ENCODE peak calls at places on chromosomes 3 and 15, in four cellular contexts. T, D, M and W are unnamed samples.

GRCh38 chr15:61184431-61184830 is 44.7 kb downstream of the RORA start:
- DNase-seq in M (no peak), T (no peak), D (no peak), W (no peak)

GRCh38 chr3:147298511-147298982 is 107.8 kb downstream of the ZIC4 start:
- DNase-seq in M (no peak), T (no peak), D (peak), W (no peak)

GRCh38 chr15:45862034-45862433 is 227.2 kb downstream of the SQOR start:
- DNase-seq in M (no peak), T (no peak), D (no peak), W (no peak)

GRCh38 chr3:129233538-129233937 is 15.9 kb upstream of the COPG1 start:
- DNase-seq in D (no peak), M (no peak), T (no peak), W (no peak)

GRCh38 chr3:180417241-180417640 is 184.7 kb upstream of the TTC14 start:
- DNase-seq in M (no peak), T (no peak), D (no peak), W (no peak)

GRCh38 chr3:72698154-72698917 is 149.9 kb downstream of the SHQ1 start:
- DNase-seq in M (no peak), D (no peak), T (no peak), W (peak)

GRCh38 chr15:40308844-40309189 is 1.1 kb upstream of the PLCB2 start:
- DNase-seq in D (no peak), T (no peak), M (peak), W (no peak)

GRCh38 chr3:141262306-141262705 is 30.7 kb downstream of the PXYLP1 start:
- DNase-seq in M (no peak), D (no peak), T (no peak), W (no peak)

GRCh38 chr3:18987862-18988447 is 160.4 kb upstream of the KCNH8 start:
- DNase-seq in D (no peak), T (no peak), M (no peak), W (no peak)

GRCh38 chr3:186099178-186099577 is 9.7 kb downstream of the ETV5 start:
- DNase-seq in M (no peak), T (peak), D (no peak), W (no peak)

GRCh38 chr3:185959609-185960517 is 22.0 kb upstream of the TRA2B start:
- DNase-seq in T (no peak), M (peak), D (peak), W (no peak)

GRCh38 chr3:32340039-32340438 is 51.6 kb upstream of the CMTM7 start:
- DNase-seq in D (peak), M (peak), T (peak), W (peak)

GRCh38 chr3:34364345-34364744 is 565.9 kb downstream of the PDCD6IP start:
- DNase-seq in D (no peak), T (no peak), M (no peak), W (no peak)

DNA sequence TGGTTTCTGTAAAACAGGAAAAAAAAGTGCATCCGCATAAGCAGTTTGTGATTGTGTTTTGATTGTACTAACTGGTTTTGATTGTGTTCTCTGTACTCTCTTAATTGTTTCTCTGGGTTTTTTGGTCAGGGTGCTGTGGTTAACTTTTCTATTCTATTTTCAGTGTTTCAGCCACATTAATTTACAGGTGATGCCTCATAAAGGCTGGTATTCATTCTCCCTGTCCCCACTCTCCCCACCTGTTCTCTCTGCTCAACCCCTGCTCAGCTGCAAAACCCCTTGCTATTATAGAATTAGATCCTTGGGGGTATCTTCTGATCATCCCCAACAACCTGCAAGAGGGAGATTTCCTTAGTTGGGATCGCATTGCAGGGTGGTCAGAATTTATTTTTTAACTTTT is 285.4 kb upstream of the AZI2 start:
- DNase-seq in T (no peak), D (no peak), M (no peak), W (no peak)
- TF ChIP-seq FOXJ3 in T (no peak), D (no peak), M (no peak), W (no peak)

DNA sequence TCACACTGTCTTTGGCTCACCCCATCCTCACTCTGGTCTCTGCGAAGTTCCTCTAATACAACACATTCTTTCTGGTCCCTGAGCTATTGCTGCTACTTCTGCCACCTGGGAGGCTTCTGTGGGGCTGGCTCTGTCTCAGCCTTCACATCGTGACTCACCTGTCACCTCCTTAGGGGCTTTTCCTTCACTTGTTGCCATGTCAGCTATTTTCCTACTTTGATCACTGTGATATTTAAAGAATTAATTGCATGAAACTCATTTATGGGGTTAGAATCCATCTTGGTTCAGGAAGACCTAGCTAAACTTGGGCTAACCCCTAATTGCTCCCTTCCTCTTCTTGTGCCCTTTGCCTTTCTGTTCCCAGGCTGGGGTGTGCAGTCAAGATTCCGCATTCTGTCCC is 346.9 kb downstream of the WDR72 start:
- DNase-seq in M (no peak), T (no peak), D (no peak), W (no peak)
- TF ChIP-seq FOXJ3 in M (no peak), T (no peak), D (no peak), W (no peak)

DNA sequence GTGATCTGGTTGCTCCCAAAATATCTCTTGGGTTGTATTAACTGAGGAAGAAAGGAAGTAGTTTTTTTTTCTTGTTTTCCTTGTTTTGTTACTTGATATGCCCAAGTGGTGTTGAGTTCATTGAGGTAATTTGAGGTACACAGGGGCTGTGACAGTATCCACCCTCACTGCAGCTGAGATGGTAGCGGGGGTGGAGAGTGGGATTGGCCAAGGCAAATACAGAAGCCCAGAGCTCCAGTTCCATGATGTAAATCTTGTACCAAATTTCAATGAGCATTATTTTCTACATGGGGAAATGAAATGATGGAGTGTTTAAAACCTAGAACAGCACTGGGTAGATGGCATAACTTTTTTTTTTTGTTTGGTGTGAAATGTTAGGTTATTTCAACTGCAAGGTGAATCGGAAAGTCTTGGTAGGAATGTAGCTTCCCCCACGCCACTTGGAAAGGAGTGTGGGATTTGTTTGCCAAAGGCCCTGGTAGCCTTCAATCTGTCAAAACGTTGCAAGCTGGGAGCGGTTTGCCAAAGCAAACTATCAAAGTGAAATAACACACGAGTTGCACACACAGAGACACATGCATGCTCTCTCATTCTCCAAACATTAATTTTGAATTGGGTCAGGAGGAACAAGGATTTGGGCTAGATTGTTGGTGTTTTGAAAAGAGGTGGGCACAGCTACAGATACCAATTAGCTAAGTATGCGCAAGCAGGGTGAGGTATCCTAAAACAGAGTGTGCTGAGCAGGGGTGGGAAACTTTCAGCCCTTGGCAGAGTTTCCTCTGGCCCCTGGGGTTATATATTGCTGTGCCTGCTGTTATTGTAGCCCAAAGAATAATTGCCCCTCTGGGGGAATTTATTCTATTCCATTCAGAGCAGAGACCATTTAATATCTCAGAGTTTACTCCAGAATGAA is 34.6 kb downstream of the THSD4 start:
- DNase-seq in D (no peak), M (no peak), T (no peak), W (no peak)
- TF ChIP-seq FOXJ3 in D (no peak), M (no peak), T (no peak), W (no peak)

DNA sequence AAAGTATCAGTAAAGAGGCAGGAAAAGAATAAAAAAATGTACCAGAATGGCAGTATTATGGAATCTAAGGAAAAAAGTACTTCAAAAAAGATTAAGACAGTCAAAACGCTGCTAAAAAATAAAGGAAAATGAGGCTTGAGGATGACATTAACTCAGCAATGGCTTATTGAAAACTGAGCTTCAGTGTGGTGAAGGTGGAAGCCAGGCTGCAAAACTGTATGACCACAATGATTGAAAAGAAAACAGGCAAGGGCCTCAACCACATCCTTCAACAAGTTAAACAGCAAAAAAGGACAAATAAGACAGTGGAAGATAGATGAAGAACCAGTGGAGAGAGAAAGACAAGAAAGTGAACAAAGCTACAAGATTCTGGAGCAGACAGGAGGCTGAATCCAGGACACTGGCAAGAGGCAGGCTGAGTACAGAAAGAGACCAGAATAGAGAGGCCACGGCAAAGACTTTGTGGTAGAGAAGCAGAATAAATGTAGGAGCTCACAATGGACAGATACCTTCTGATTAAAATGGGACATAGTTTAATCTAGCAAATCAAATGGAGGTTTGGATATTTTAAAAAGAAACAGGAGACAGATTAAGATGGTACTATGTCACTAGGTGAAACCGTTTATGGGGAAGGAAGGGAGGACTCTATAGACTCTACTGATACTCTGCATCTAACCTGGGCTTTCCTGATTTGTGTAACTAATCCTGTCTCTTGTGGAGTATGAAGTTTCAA is 86.1 kb downstream of the TJP1 start:
- DNase-seq in D (no peak), T (no peak), M (no peak), W (no peak)
- TF ChIP-seq FOXJ3 in D (no peak), T (no peak), M (no peak), W (no peak)

DNA sequence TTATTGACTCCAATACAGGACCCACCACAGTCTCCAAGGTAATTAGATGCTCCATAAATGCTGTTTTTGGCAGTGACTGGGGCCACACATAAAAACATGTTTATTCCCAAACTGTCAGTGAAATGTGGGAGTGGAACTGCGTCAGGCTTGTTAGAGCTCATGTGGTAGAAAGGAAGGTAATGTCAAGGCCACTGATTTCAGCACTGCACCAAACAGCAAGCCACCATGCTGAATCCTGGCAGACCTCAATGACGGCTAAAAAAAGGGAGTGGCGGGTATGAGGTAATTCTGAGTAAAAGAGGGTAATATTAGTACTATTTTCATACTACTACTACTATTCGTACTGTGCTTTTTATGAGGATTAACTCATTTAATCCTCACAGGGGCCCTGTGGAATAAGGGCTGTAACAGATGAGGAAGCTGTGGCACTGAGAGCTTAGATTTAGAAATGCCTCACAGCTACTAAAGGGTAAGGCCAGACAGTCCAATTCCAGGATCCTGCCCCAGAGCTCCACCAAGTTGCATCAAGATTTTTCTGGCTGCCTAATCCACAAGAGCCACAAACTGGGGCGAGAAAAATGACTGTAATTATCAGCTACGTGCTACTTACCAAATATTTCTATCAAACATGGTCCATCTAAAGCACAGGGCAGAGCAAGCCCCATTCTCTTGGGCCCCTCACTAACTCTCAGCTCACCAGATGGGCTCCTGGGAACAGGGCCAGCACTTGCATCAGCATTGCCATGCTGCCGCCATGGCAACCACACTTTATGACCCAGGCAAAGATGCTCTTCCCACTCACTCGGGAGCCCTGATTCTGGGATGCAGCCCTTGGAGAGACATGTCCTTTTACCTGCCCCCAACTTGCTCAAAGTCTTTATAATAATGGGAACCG is 83.6 kb upstream of the SPATA12 start:
- DNase-seq in T (peak), M (no peak), D (no peak), W (no peak)
- TF ChIP-seq FOXJ3 in T (no peak), M (no peak), D (no peak), W (no peak)

GRCh38 chr3:134333522-134334181 is 40.6 kb downstream of the AMOTL2 start:
- DNase-seq in D (peak), T (no peak), M (no peak), W (no peak)
- TF ChIP-seq FOXJ3 in D (no peak), T (no peak), M (no peak), W (no peak)

GRCh38 chr3:30970183-30970582 is 75.7 kb upstream of the GADL1 start:
- DNase-seq in M (no peak), D (peak), T (no peak), W (no peak)

GRCh38 chr3:30963223-30963722 is 68.8 kb upstream of the GADL1 start:
- DNase-seq in D (no peak), M (no peak), T (no peak), W (no peak)

GRCh38 chr3:30962493-30962892 is 68.0 kb upstream of the GADL1 start:
- DNase-seq in T (no peak), D (no peak), M (no peak), W (no peak)

GRCh38 chr3:30964612-30965011 is 70.2 kb upstream of the GADL1 start:
- DNase-seq in D (no peak), T (no peak), M (no peak), W (no peak)

GRCh38 chr3:30966896-30967295 is 72.4 kb upstream of the GADL1 start:
- DNase-seq in T (no peak), M (no peak), D (no peak), W (no peak)
- TF ChIP-seq FOXJ3 in T (no peak), M (no peak), D (no peak), W (no peak)

GRCh38 chr3:172908871-172909270 is 158.3 kb downstream of the ECT2 start:
- DNase-seq in D (no peak), T (no peak), M (no peak), W (no peak)

GRCh38 chr3:172903642-172904041 is 153.1 kb downstream of the ECT2 start:
- DNase-seq in M (no peak), D (no peak), T (peak), W (no peak)

GRCh38 chr3:172905480-172905850 is 154.9 kb downstream of the ECT2 start:
- DNase-seq in M (no peak), T (no peak), D (no peak), W (no peak)

GRCh38 chr3:172904817-172905479 is 154.4 kb downstream of the ECT2 start:
- DNase-seq in T (peak), D (no peak), M (no peak), W (no peak)
- TF ChIP-seq FOXJ3 in T (no peak), D (no peak), M (no peak), W (no peak)